ENCODE peak calls at places on chromosomes 13 and 19, in five cellular contexts. S is stimulated activated CD4-positive, alpha-beta T cell treated with anti-CD3 and anti-CD28 coated beads, Interleukin-12 subunit alpha, Interleukin-12 subunit beta, amount 100 ng/mL, for 24 hours; E is pancreas; D is stimulated activated CD8-positive, alpha-beta memory T cell treated with anti-CD3 and anti-CD28 coated beads, Interleukin-12 subunit alpha, Interleukin-12 subunit beta, amount 100 ng/mL, for 4 hours; O is HL-60. A is an unnamed sample.

GRCh38 chr19:934865-935422 is 9.1 kb downstream of the ARID3A start:
- DNase-seq in S (no peak), E (peak), D (no peak), O (peak), A (no peak)

GRCh38 chr19:325173-325936 is 19.2 kb downstream of the MIER2 start:
- DNase-seq in S (no peak), E (no peak), D (no peak), O (no peak), A (no peak)

GRCh38 chr19:9943744-9944143 is 7.4 kb upstream of the OLFM2 start:
- DNase-seq in S (no peak), E (no peak), D (no peak), O (no peak), A (no peak)

GRCh38 chr19:4877753-4878490 is 10.5 kb upstream of the PLIN3 start:
- DNase-seq in S (no peak), E (no peak), D (no peak), O (no peak), A (no peak)

GRCh38 chr13:51715613-51716012 is 88.3 kb downstream of the DHRS12 start:
- DNase-seq in S (no peak), E (no peak), D (no peak), O (no peak), A (no peak)

GRCh38 chr19:21603431-21604153 is 98.2 kb downstream of the ZNF429 start:
- DNase-seq in S (no peak), E (no peak), D (no peak), O (no peak), A (no peak)

GRCh38 chr19:3343619-3344502 is 22.5 kb upstream of the NFIC start:
- DNase-seq in S (peak), E (peak), D (no peak), O (peak), A (no peak)

GRCh38 chr19:39544201-39544903 is 4.4 kb upstream of the EID2 start:
- DNase-seq in S (no peak), E (no peak), D (no peak), O (no peak), A (no peak)

GRCh38 chr13:42525035-42525504 is 48.9 kb upstream of the TNFSF11 start:
- DNase-seq in S (no peak), E (no peak), D (no peak), O (no peak), A (no peak)

GRCh38 chr13:20822406-20822805 is 48.6 kb upstream of the EEF1AKMT1 start:
- DNase-seq in S (no peak), E (no peak), D (no peak), O (no peak), A (no peak)

GRCh38 chr13:113458218-113459065 is 5.2 kb upstream of the ADPRHL1 start:
- DNase-seq in S (no peak), E (peak), D (no peak), O (no peak), A (no peak)

GRCh38 chr19:778910-779653 is 18.2 kb upstream of the PTBP1 start:
- DNase-seq in S (no peak), E (no peak), D (no peak), O (peak), A (no peak)

GRCh38 chr19:39518975-39519374 is 4.0 kb downstream of the SELENOV start:
- DNase-seq in S (no peak), E (no peak), D (no peak), O (no peak), A (no peak)

GRCh38 chr13:34357435-34358232 is 539.7 kb downstream of the RFC3 start:
- DNase-seq in S (no peak), E (no peak), D (no peak), O (no peak), A (peak)

GRCh38 chr13:30857636-30858035 is 48.4 kb upstream of the MEDAG start:
- DNase-seq in S (no peak), E (no peak), D (no peak), O (no peak), A (no peak)

GRCh38 chr19:43774103-43774939 is 6.5 kb downstream of the KCNN4 start:
- DNase-seq in S (no peak), E (peak), D (no peak), O (no peak), A (no peak)

GRCh38 chr19:4889034-4889825 is 13.5 kb downstream of the ARRDC5 start:
- DNase-seq in S (no peak), E (no peak), D (no peak), O (no peak), A (no peak)

GRCh38 chr19:57560049-57560491 is 407 bp upstream of the ZNF550 start:
- DNase-seq in S (no peak), E (no peak), D (no peak), O (no peak), A (no peak)

GRCh38 chr19:49116544-49116943 is 2.4 kb downstream of the LIN7B start:
- DNase-seq in S (no peak), E (no peak), D (no peak), O (no peak), A (no peak)

GRCh38 chr19:28656644-28657043 is 556.3 kb downstream of the UQCRFS1 start:
- DNase-seq in S (no peak), E (no peak), D (no peak), O (no peak), A (no peak)

GRCh38 chr19:17915940-17916593 is 16.7 kb upstream of the CCDC124 start:
- DNase-seq in S (no peak), E (no peak), D (no peak), O (no peak), A (no peak)

GRCh38 chr13:39317284-39317683 is 279.0 kb downstream of the NHLRC3 start:
- DNase-seq in S (no peak), E (no peak), D (no peak), O (no peak), A (no peak)

GRCh38 chr19:39052243-39052746 is 19.9 kb upstream of the FBXO27 start:
- DNase-seq in S (peak), E (peak), D (peak), O (peak), A (peak)

GRCh38 chr19:4773047-4773640 is 18.4 kb upstream of the FEM1A start:
- DNase-seq in S (no peak), E (no peak), D (no peak), O (no peak), A (no peak)

GRCh38 chr19:13764821-13765394 is 586 bp downstream of the MRI1 start:
- DNase-seq in S (peak), E (peak), D (no peak), O (no peak), A (no peak)

GRCh38 chr13:111666377-111666776 is 345.9 kb downstream of the TEX29 start:
- DNase-seq in S (no peak), E (no peak), D (no peak), O (no peak), A (no peak)

GRCh38 chr13:98220188-98220765 is 43.2 kb upstream of the RNF113B start:
- DNase-seq in S (no peak), E (no peak), D (no peak), O (no peak), A (no peak)

GRCh38 chr13:79287994-79288795 is 117.9 kb downstream of the RBM26 start:
- DNase-seq in S (no peak), E (no peak), D (no peak), O (no peak), A (no peak)

GRCh38 chr13:89227356-89227755 is 1556.2 kb downstream of the SLITRK5 start:
- DNase-seq in S (no peak), E (no peak), D (no peak), O (no peak), A (no peak)

GRCh38 chr19:34261335-34262109 is 7.2 kb downstream of the GARRE1 start:
- DNase-seq in S (no peak), E (no peak), D (no peak), O (no peak), A (no peak)

GRCh38 chr13:68234278-68234677 is 1004.1 kb upstream of the PCDH9 start:
- DNase-seq in S (no peak), E (no peak), D (no peak), O (no peak), A (no peak)

GRCh38 chr19:10102787-10103236 is 334 bp upstream of the ANGPTL6 start:
- DNase-seq in S (no peak), E (no peak), D (no peak), O (no peak), A (no peak)

GRCh38 chr19:56683119-56683518 is 11.6 kb upstream of the ZNF835 start:
- DNase-seq in S (no peak), E (no peak), D (no peak), O (no peak), A (no peak)

GRCh38 chr13:28792992-28793391 is 27.1 kb upstream of the MTUS2 start:
- DNase-seq in S (no peak), E (no peak), D (no peak), O (no peak), A (peak)

GRCh38 chr19:47719047-47719885 is 6.0 kb downstream of the EHD2 start:
- DNase-seq in S (no peak), E (peak), D (no peak), O (no peak), A (peak)

GRCh38 chr19:29771708-29772415 is 39.9 kb upstream of the CCNE1 start:
- DNase-seq in S (peak), E (peak), D (no peak), O (no peak), A (peak)

GRCh38 chr19:50651174-50651573 is 1.9 kb downstream of the C19orf81 start:
- DNase-seq in S (no peak), E (no peak), D (no peak), O (no peak), A (no peak)

GRCh38 chr19:57075801-57076492 is 43.8 kb upstream of the USP29 start:
- DNase-seq in S (no peak), E (no peak), D (no peak), O (no peak), A (no peak)

GRCh38 chr13:35648109-35648508 is 171.6 kb upstream of the MAB21L1 start:
- DNase-seq in S (no peak), E (no peak), D (no peak), O (no peak), A (no peak)